ENCODE peak calls at places on chromosomes 4 and X, in eight cellular contexts. Y, P, S, E, T, N, D and G are unnamed samples.

GRCh38 chrX:9788908-9789307 is 2.7 kb downstream of the SHROOM2 start:
- DNase-seq in Y (no peak), P (peak; percentile 37), S (peak; percentile 73), E (peak; percentile 76), T (no peak), N (no peak), D (no peak), G (no peak)

GRCh38 chrX:16807976-16808542 is 21.8 kb downstream of the TXLNG start:
- DNase-seq in Y (no peak), P (no peak), S (no peak), E (peak; percentile 64), T (no peak), N (peak; percentile 33), D (no peak), G (no peak)

GRCh38 chr4:150072471-150072870 is 5.8 kb upstream of the DCLK2 start:
- DNase-seq in Y (no peak), P (no peak), S (no peak), E (no peak), T (no peak), N (no peak), D (no peak), G (no peak)

GRCh38 chrX:11100281-11101035 is 10.7 kb upstream of the HCCS start:
- DNase-seq in Y (peak; percentile 31), P (peak; percentile 55), S (peak; percentile 36), E (peak; percentile 76), T (no peak), N (peak; percentile 78), D (no peak), G (peak; percentile 23)

GRCh38 chr4:162782096-162782777 is 384.5 kb downstream of the NAF1 start:
- DNase-seq in Y (no peak), P (no peak), S (no peak), E (no peak), T (no peak), N (no peak), D (no peak), G (no peak)

GRCh38 chrX:24927372-24927771 is 88.4 kb downstream of the ARX start:
- DNase-seq in Y (no peak), P (no peak), S (no peak), E (no peak), T (no peak), N (no peak), D (no peak), G (no peak)

GRCh38 chr4:906311-907102 is 25.6 kb downstream of the GAK start:
- DNase-seq in Y (no peak), P (no peak), S (no peak), E (no peak), T (no peak), N (no peak), D (no peak), G (no peak)

GRCh38 chrX:1072637-1073377 is 139.6 kb downstream of the CRLF2 start:
- DNase-seq in Y (no peak), P (peak; percentile 11), S (no peak), E (peak; percentile 10), T (peak; percentile 40), N (no peak), D (no peak), G (no peak)

GRCh38 chrX:23953908-23954269 is 46.1 kb downstream of the CXorf58 start:
- DNase-seq in Y (no peak), P (no peak), S (no peak), E (no peak), T (no peak), N (no peak), D (peak; percentile 19), G (no peak)

GRCh38 chrX:30659421-30659820 is 6.2 kb downstream of the GK start:
- DNase-seq in Y (no peak), P (no peak), S (no peak), E (no peak), T (no peak), N (peak; percentile 58), D (no peak), G (no peak)

GRCh38 chr4:176789955-176790354 is 2.8 kb downstream of the VEGFC start:
- DNase-seq in Y (no peak), P (peak; percentile 72), S (peak; percentile 26), E (peak; percentile 31), T (no peak), N (peak; percentile 71), D (no peak), G (peak; percentile 11)

GRCh38 chr4:78143634-78144033 is 86.5 kb downstream of the FRAS1 start:
- DNase-seq in Y (no peak), P (no peak), S (no peak), E (no peak), T (no peak), N (no peak), D (no peak), G (no peak)

GRCh38 chrX:153966283-153966688 is 5.3 kb downstream of the HCFC1 start:
- DNase-seq in Y (no peak), P (no peak), S (no peak), E (no peak), T (no peak), N (peak; percentile 69), D (no peak), G (no peak)

GRCh38 chr4:929970-930625 is 2.0 kb downstream of the GAK start:
- DNase-seq in Y (no peak), P (no peak), S (no peak), E (peak; percentile 50), T (peak; percentile 22), N (no peak), D (no peak), G (no peak)

GRCh38 chrX:150692837-150693781 is at the start of gene MTMR1:
- DNase-seq in Y (no peak), P (peak; percentile 35), S (peak; percentile 19), E (no peak), T (peak; percentile 74), N (no peak), D (peak; percentile 52), G (peak; percentile 41)

GRCh38 chrX:55127692-55128091 is 38.9 kb downstream of the PAGE2 start:
- DNase-seq in Y (no peak), P (peak; percentile 4), S (no peak), E (no peak), T (no peak), N (no peak), D (no peak), G (no peak)

GRCh38 chr4:99404595-99405287 is 30.4 kb downstream of the ADH7 start:
- DNase-seq in Y (no peak), P (no peak), S (no peak), E (no peak), T (no peak), N (peak; percentile 96), D (no peak), G (no peak)

GRCh38 chr4:128825226-128825625 is 15.7 kb downstream of the JADE1 start:
- DNase-seq in Y (no peak), P (no peak), S (no peak), E (no peak), T (no peak), N (peak; percentile 58), D (no peak), G (no peak)
- H3K4me1 ChIP-seq in Y (no peaks in the 10 kb centered on the region), P (peaks cover 32% of the 10 kb centered on the region), S (no peaks in the 10 kb centered on the region), E (peaks cover 31% of the 10 kb centered on the region), T (peaks cover 29% of the 10 kb centered on the region), N (peaks cover 32% of the 10 kb centered on the region), D (peaks cover 6% of the 10 kb centered on the region), G (no peaks in the 10 kb centered on the region)

GRCh38 chr4:139227729-139228404 is 50.8 kb upstream of the ELF2 start:
- DNase-seq in Y (no peak), P (no peak), S (no peak), E (peak; percentile 38), T (no peak), N (no peak), D (peak; percentile 9), G (no peak)

GRCh38 chr4:139223682-139224317 is 46.8 kb upstream of the ELF2 start:
- DNase-seq in Y (no peak), P (peak; percentile 82), S (no peak), E (no peak), T (no peak), N (peak; percentile 80), D (no peak), G (no peak)

GRCh38 chr4:139232751-139233150 is 47.3 kb downstream of the MGARP start:
- DNase-seq in Y (no peak), P (no peak), S (no peak), E (no peak), T (no peak), N (no peak), D (no peak), G (no peak)

GRCh38 chr4:139234258-139234657 is 45.8 kb downstream of the MGARP start:
- DNase-seq in Y (no peak), P (no peak), S (no peak), E (no peak), T (no peak), N (no peak), D (no peak), G (no peak)

GRCh38 chr4:139229534-139230039 is 50.4 kb downstream of the MGARP start:
- DNase-seq in Y (no peak), P (peak; percentile 78), S (peak; percentile 34), E (peak; percentile 50), T (no peak), N (peak; percentile 43), D (peak; percentile 37), G (no peak)
- H3K4me1 ChIP-seq in Y (no peaks in the 10 kb centered on the region), P (peaks cover 17% of the 10 kb centered on the region), S (no peaks in the 10 kb centered on the region), E (peaks cover 14% of the 10 kb centered on the region), T (no peaks in the 10 kb centered on the region), N (no peaks in the 10 kb centered on the region), D (no peaks in the 10 kb centered on the region), G (no peaks in the 10 kb centered on the region)

GRCh38 chr4:143381171-143382118 is 44.8 kb downstream of the GAB1 start:
- DNase-seq in Y (no peak), P (peak; percentile 78), S (peak; percentile 63), E (no peak), T (no peak), N (peak; percentile 93), D (no peak), G (no peak)

GRCh38 chr4:143380651-143381050 is 44.0 kb downstream of the GAB1 start:
- DNase-seq in Y (no peak), P (no peak), S (no peak), E (peak; percentile 16), T (no peak), N (no peak), D (no peak), G (no peak)

GRCh38 chr4:143382539-143382938 is 45.9 kb downstream of the GAB1 start:
- DNase-seq in Y (no peak), P (no peak), S (no peak), E (no peak), T (no peak), N (peak; percentile 59), D (no peak), G (no peak)

GRCh38 chr4:143386812-143387211 is 50.1 kb downstream of the GAB1 start:
- DNase-seq in Y (no peak), P (no peak), S (no peak), E (peak; percentile 40), T (no peak), N (peak; percentile 34), D (no peak), G (no peak)

GRCh38 chr4:143384381-143384994 is 47.8 kb downstream of the GAB1 start:
- DNase-seq in Y (no peak), P (no peak), S (no peak), E (no peak), T (no peak), N (peak; percentile 42), D (no peak), G (no peak)
- H3K4me1 ChIP-seq in Y (peaks cover 14% of the 10 kb centered on the region), P (peaks cover 47% of the 10 kb centered on the region), S (no peaks in the 10 kb centered on the region), E (peaks cover 54% of the 10 kb centered on the region), T (peaks cover 63% of the 10 kb centered on the region), N (peaks cover 8% of the 10 kb centered on the region), D (no peaks in the 10 kb centered on the region), G (no peaks in the 10 kb centered on the region)

DNA sequence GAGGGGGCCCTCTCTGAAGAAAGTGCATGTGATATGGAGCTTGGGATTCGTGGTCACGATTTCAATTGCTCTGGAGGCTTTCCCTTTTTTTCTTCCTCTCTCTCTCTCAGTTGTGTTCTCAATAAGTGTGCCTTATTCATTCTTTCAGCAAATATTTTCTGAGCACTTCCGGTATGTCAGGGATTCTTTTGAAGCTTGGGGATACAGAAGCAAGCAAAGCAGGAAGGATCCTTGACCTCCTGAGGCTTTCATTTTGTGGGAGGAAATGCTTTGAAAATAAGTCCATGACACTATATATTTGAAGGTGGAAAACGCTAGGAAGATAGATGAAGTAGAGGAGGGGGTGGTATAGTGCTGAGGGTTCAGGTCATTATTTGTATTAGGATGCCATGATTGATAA is 12.6 kb upstream of the GABRE start:
- DNase-seq in Y (no peak), P (no peak), S (no peak), E (peak; percentile 60), T (no peak), N (no peak), D (no peak), G (no peak)
- H3K4me1 ChIP-seq in Y (no peaks in the 10 kb centered on the region), P (no peaks in the 10 kb centered on the region), S (no peaks in the 10 kb centered on the region), E (peaks cover 61% of the 10 kb centered on the region), T (no peaks in the 10 kb centered on the region), N (peaks cover 3% of the 10 kb centered on the region), D (no peaks in the 10 kb centered on the region), G (no peaks in the 10 kb centered on the region)